ENCODE peak calls at places on chromosome 11, in four cellular contexts. S is stomach, I is mesenchymal stem cell, L is NCI-H1105 treated with DMSO at 0.1 percent for 48 hours. M is an unnamed sample.
A peak's percentile ranks its signal among the peaks of the same experiment; 100 is the strongest.

GRCh38 chr11:19929655-19930054 is 217.0 kb downstream of the NAV2 start:
- DNase-seq in S (no peak), I (peak; percentile 47), L (no peak), M (peak; percentile 42)

GRCh38 chr11:94884322-94884721 is 89.0 kb downstream of the CWC15 start:
- DNase-seq in S (no peak), I (no peak), L (no peak), M (no peak)

GRCh38 chr11:65856689-65857499 is 1.1 kb downstream of the CFL1 start:
- DNase-seq in S (peak; percentile 84), I (peak; percentile 69), L (peak; percentile 49), M (peak; percentile 55)

GRCh38 chr11:108302121-108302785 is 79.4 kb downstream of the ATM start:
- DNase-seq in S (no peak), I (peak; percentile 48), L (no peak), M (peak; percentile 76)

GRCh38 chr11:62654297-62654696 is 1.2 kb upstream of the INTS5 start:
- DNase-seq in S (no peak), I (no peak), L (no peak), M (no peak)

GRCh38 chr11:71263391-71263790 is 11.0 kb upstream of the SHANK2 start:
- DNase-seq in S (no peak), I (no peak), L (no peak), M (peak; percentile 10)

GRCh38 chr11:131877246-131877645 is 506.8 kb downstream of the NTM start:
- DNase-seq in S (no peak), I (no peak), L (no peak), M (no peak)

GRCh38 chr11:69912911-69913451 is 93.8 kb upstream of the FGF3 start:
- DNase-seq in S (no peak), I (no peak), L (no peak), M (no peak)

GRCh38 chr11:74720596-74721478 is 10.4 kb downstream of the CHRDL2 start:
- DNase-seq in S (peak; percentile 67), I (peak; percentile 28), L (no peak), M (peak; percentile 76)

GRCh38 chr11:134532176-134532920 is 120.3 kb upstream of the B3GAT1 start:
- DNase-seq in S (peak; percentile 22), I (no peak), L (no peak), M (no peak)

GRCh38 chr11:128421577-128421976 is 165.8 kb downstream of the ETS1 start:
- DNase-seq in S (no peak), I (peak; percentile 78), L (no peak), M (peak; percentile 89)

GRCh38 chr11:61775606-61776554 is 16.5 kb downstream of the TMEM258 start:
- DNase-seq in S (no peak), I (no peak), L (no peak), M (peak; percentile 60)

GRCh38 chr11:96303067-96303466 is 39.9 kb downstream of the MAML2 start:
- DNase-seq in S (no peak), I (peak; percentile 79), L (no peak), M (peak; percentile 77)

GRCh38 chr11:75233688-75234295 is 6.8 kb upstream of the TPBGL start:
- DNase-seq in S (peak; percentile 24), I (peak; percentile 68), L (no peak), M (peak; percentile 71)

GRCh38 chr11:82195251-82195650 is 538.4 kb downstream of the FAM181B start:
- DNase-seq in S (no peak), I (no peak), L (no peak), M (no peak)

GRCh38 chr11:133681901-133682300 is 149.6 kb upstream of the OPCML start:
- DNase-seq in S (no peak), I (no peak), L (peak; percentile 99), M (no peak)

GRCh38 chr11:116796548-116796947 is 4.9 kb upstream of the APOA5 start:
- DNase-seq in S (no peak), I (no peak), L (no peak), M (no peak)

GRCh38 chr11:19060629-19061028 is at the start of gene MRGPRX2:
- DNase-seq in S (no peak), I (no peak), L (no peak), M (peak; percentile 16)

GRCh38 chr11:12110714-12111481 is 508 bp downstream of the MICAL2 start:
- DNase-seq in S (no peak), I (peak; percentile 44), L (peak; percentile 38), M (no peak)

GRCh38 chr11:1231396-1232327 is 8.8 kb downstream of the MUC5B start:
- DNase-seq in S (no peak), I (no peak), L (peak; percentile 8), M (no peak)

GRCh38 chr11:110763249-110764011 is 51.2 kb upstream of the ARHGAP20 start:
- DNase-seq in S (peak; percentile 74), I (peak; percentile 40), L (peak; percentile 27), M (peak; percentile 79)

GRCh38 chr11:69480547-69481392 is 693 bp upstream of the LINC01488 start:
- DNase-seq in S (no peak), I (no peak), L (no peak), M (no peak)

GRCh38 chr11:71181566-71181965 is 70.8 kb downstream of the SHANK2 start:
- DNase-seq in S (no peak), I (no peak), L (no peak), M (no peak)

GRCh38 chr11:44568706-44569473 is 3.4 kb downstream of the CD82 start:
- DNase-seq in S (peak; percentile 75), I (peak; percentile 99), L (no peak), M (peak; percentile 97)

M was measured in amniotic epithelial cell.